ENCODE peak calls at places on chromosomes 16 and 17, in six cellular contexts. I is K562, Y is H1, B is GM12878, S is GM12892, M is HepG2. V is an unnamed sample.

GRCh38 chr17:7747586-7747985 is 30.0 kb downstream of the DNAH2 start:
- DNase-seq in B (no peak), Y (no peak), S (no peak), M (peak; percentile 34), I (no peak), V (no peak)

GRCh38 chr17:29039764-29040598 is 3.0 kb upstream of the PIPOX start:
- DNase-seq in I (no peak), S (no peak), M (no peak), B (no peak), Y (no peak), V (no peak)

GRCh38 chr16:85173981-85174751 is 61.9 kb upstream of the CIBAR2 start:
- DNase-seq in I (no peak), M (peak; percentile 53), S (no peak), B (no peak), Y (no peak), V (no peak)

GRCh38 chr17:76458580-76459490 is 5.9 kb upstream of the UBE2O start:
- DNase-seq in S (peak; percentile 60), M (peak; percentile 71), B (no peak), I (peak; percentile 83), Y (peak; percentile 83), V (no peak)

GRCh38 chr16:73268311-73268997 is 220.5 kb upstream of the ZFHX3 start:
- DNase-seq in B (no peak), I (no peak), S (no peak), M (peak; percentile 12), Y (no peak), V (no peak)

GRCh38 chr17:76544123-76544915 is 4.5 kb downstream of the PRCD start:
- DNase-seq in S (no peak), Y (no peak), I (no peak), M (no peak), B (no peak), V (no peak)

GRCh38 chr17:77425791-77426641 is 285.2 kb downstream of the SEC14L1 start:
- DNase-seq in Y (no peak), B (no peak), I (peak; percentile 83), S (no peak), M (no peak), V (no peak)

GRCh38 chr17:75756451-75757085 is 8.4 kb downstream of the GALK1 start:
- DNase-seq in B (no peak), Y (peak; percentile 44), S (no peak), M (no peak), I (no peak), V (no peak)

GRCh38 chr17:34613064-34614019 is 34.0 kb downstream of the TMEM132E start:
- DNase-seq in M (no peak), I (peak; percentile 45), B (no peak), S (no peak), Y (peak; percentile 54), V (no peak)

GRCh38 chr17:82536220-82537201 is 17.0 kb downstream of the FOXK2 start:
- DNase-seq in B (no peak), Y (no peak), S (no peak), M (no peak), I (no peak), V (no peak)

GRCh38 chr17:62562656-62563055 is 64.8 kb upstream of the MRC2 start:
- DNase-seq in S (no peak), Y (no peak), M (peak; percentile 76), B (no peak), I (no peak), V (no peak)

GRCh38 chr17:51298508-51299371 is 38.4 kb downstream of the UTP18 start:
- DNase-seq in M (peak; percentile 76), Y (no peak), I (peak; percentile 55), S (no peak), B (no peak), V (no peak)

GRCh38 chr16:58119509-58119845 is 9.7 kb downstream of the CFAP20 start:
- DNase-seq in B (no peak), S (no peak), I (no peak), Y (no peak), M (no peak), V (no peak)

GRCh38 chr17:28078443-28079229 is 36.2 kb downstream of the NLK start:
- DNase-seq in S (no peak), Y (no peak), B (no peak), I (no peak), M (no peak), V (no peak)

GRCh38 chr17:43471801-43472200 is 12.0 kb upstream of the DHX8 start:
- DNase-seq in B (no peak), I (no peak), M (no peak), S (no peak), Y (no peak), V (no peak)

GRCh38 chr17:63399856-63400255 is 46.2 kb downstream of the CYB561 start:
- DNase-seq in B (no peak), M (no peak), I (no peak), S (no peak), Y (no peak), V (no peak)

GRCh38 chr17:46979023-46979870 is at the start of gene RPRML:
- DNase-seq in S (no peak), Y (peak; percentile 77), M (no peak), I (peak; percentile 34), B (no peak), V (peak; percentile 49)

GRCh38 chr17:79865351-79866210 is 26.3 kb upstream of the CBX4 start:
- DNase-seq in Y (no peak), I (no peak), S (no peak), M (no peak), B (no peak), V (no peak)

DNA sequence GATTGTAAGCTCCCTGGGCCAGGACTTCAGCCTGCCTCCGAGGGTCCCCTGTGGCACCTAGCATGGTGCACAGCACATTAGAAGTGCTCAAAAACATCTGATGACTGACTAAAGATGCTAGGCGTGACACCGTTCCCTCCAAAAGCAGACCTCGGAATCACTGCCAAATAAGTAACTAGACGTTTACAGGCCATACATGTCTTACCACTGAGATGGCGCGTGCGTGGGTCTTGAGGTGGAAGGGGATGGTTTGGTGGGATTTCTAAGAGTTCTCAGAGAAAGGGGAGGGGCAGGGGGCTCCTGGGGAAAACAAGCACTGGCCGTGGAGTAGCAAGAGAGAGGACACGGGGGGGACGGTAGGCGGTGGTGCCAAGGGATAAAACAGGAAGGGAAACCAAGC is 12.4 kb downstream of the MPO start:
- DNase-seq in M (no peak), B (no peak), I (no peak), S (no peak), Y (peak; percentile 20), V (no peak)
- TF ChIP-seq POLR2A in M (no peak), B (no peak), I (no peak), S (no peak), Y (no peak), V (no peak)

DNA sequence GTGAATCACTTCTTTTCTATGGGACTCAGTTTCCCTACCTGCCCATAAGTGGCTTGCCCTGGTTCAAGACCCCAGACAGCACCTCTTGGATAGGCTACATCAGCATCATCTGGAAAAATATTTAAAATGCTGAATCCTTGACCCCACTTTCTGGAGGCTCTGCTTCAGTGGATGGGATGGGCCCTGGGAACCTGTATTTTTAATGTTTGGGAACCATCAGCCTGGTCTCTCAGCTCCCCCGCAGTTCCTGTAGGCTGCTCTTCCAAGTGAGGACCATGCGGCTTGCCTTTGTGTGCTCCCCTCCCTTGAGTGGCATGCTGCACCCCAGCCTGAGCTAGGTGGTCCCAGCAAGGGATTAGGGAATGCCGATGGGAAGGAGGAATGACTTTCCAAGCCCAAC is 68.3 kb upstream of the CRHR1 start:
- DNase-seq in Y (no peak), I (no peak), B (no peak), M (no peak), S (no peak), V (no peak)
- TF ChIP-seq TAF1 in Y (no peak), I (no peak), B (no peak), M (no peak), S (no peak), V (no peak)

GRCh38 chr17:4946312-4946976 is 1.9 kb downstream of the PFN1 start:
- DNase-seq in Y (no peak), I (no peak), M (no peak), S (no peak), B (no peak), V (no peak)
- TF ChIP-seq POLR2A in Y (no peak), I (peak; percentile 53), M (no peak), S (peak; percentile 71), B (peak; percentile 70), V (peak; percentile 21)

GRCh38 chr16:239948-240277 is 5.3 kb downstream of the FAM234A start:
- DNase-seq in M (peak; percentile 39), B (no peak), Y (no peak), S (no peak), I (peak; percentile 20), V (no peak)
- TF ChIP-seq TAF1 in M (no peak), B (no peak), Y (no peak), S (no peak), I (no peak), V (no peak)

GRCh38 chr17:64496786-64497564 is at the start of gene POLG2:
- DNase-seq in S (peak; percentile 78), B (peak; percentile 75), M (peak; percentile 92), Y (peak; percentile 94), I (peak; percentile 95), V (peak; percentile 66)
- TF ChIP-seq POLR2A in S (peak; percentile 93), B (peak; percentile 95), M (peak; percentile 98), Y (peak; percentile 55), I (peak; percentile 94), V (peak; percentile 93)

GRCh38 chr16:5615868-5616642 is 518.5 kb upstream of the EEF2KMT start:
- DNase-seq in I (peak; percentile 86), Y (peak; percentile 88), M (peak; percentile 35), B (no peak), S (peak; percentile 33), V (peak; percentile 51)
- TF ChIP-seq TAF1 in I (no peak), Y (no peak), M (no peak), B (no peak), S (no peak), V (no peak)

GRCh38 chr16:87461466-87461975 is 31.3 kb downstream of the ZCCHC14 start:
- DNase-seq in B (no peak), Y (peak; percentile 87), I (peak; percentile 90), S (peak; percentile 54), M (peak; percentile 97), V (no peak)
- TF ChIP-seq POLR2A in B (no peak), Y (no peak), I (peak; percentile 41), S (no peak), M (no peak), V (no peak)

DNA sequence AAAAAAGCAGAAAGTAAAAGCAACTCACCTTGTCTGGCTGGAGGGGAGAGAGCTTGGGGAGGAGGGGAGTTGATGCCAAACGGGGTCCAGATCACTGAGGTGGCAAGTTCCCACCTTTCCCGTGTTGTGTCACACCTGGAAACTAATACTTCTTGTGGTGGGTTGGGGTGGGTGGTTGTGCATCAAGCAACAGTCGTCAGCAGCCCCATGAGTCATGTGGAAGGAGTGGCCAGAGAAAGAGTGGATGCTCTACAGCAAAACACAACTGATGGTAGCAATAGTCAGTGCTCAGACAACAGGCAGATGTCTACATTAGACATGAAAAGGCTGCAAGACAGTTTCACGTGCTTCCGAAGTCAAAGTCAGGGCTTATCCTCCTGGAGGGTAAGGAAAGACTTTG is 35.4 kb downstream of the ARSG start:
- DNase-seq in B (no peak), M (no peak), Y (no peak), S (no peak), I (no peak), V (no peak)
- TF ChIP-seq TAF1 in B (no peak), M (no peak), Y (no peak), S (no peak), I (no peak), V (no peak)

V was measured in GM12891.